ENCODE peak calls at places on chromosomes 2 and 18, in seven cellular contexts. X is cardiac fibroblast; N is K562; S is mesendoderm; T is CD8-positive, alpha-beta T cell; H is IMR-90; Z is fibroblast of pulmonary artery. L is an unnamed sample.

GRCh38 chr18:12242658-12243260 is 11.4 kb upstream of the CIDEA start:
- DNase-seq in H (no peak), Z (no peak), S (no peak), N (no peak), T (no peak), X (no peak), L (no peak)

GRCh38 chr18:7325126-7325430 is 94.2 kb downstream of the LRRC30 start:
- DNase-seq in H (no peak), S (no peak), N (no peak), X (peak; percentile 18), T (no peak), Z (peak; percentile 37), L (no peak)

GRCh38 chr2:175055993-175056392 is 50.8 kb upstream of the CHN1 start:
- DNase-seq in Z (no peak), X (no peak), T (no peak), H (no peak), S (no peak), N (no peak), L (no peak)

GRCh38 chr18:5895886-5896740 is 791 bp upstream of the TMEM200C start:
- DNase-seq in X (no peak), H (peak; percentile 74), T (no peak), Z (no peak), N (no peak), S (peak; percentile 81), L (no peak)

GRCh38 chr2:106965611-106966010 is 79.6 kb upstream of the ST6GAL2 start:
- DNase-seq in T (no peak), S (no peak), Z (no peak), N (no peak), X (peak; percentile 48), H (no peak), L (no peak)

GRCh38 chr2:141968377-141968920 is 162.4 kb downstream of the LRP1B start:
- DNase-seq in X (peak; percentile 0), T (no peak), N (no peak), Z (peak; percentile 33), S (no peak), H (no peak), L (no peak)

GRCh38 chr2:7868836-7869235 is 813.0 kb upstream of the ID2 start:
- DNase-seq in X (no peak), H (no peak), S (peak; percentile 90), Z (no peak), T (no peak), N (no peak), L (no peak)

GRCh38 chr2:28119631-28120030 is 229.1 kb downstream of the BABAM2 start:
- DNase-seq in T (no peak), N (no peak), X (no peak), Z (no peak), H (no peak), S (no peak), L (no peak)

GRCh38 chr18:8351173-8351572 is 258.1 kb upstream of the RAB12 start:
- DNase-seq in Z (no peak), X (peak; percentile 14), T (no peak), H (peak; percentile 19), N (no peak), S (no peak), L (no peak)

GRCh38 chr2:230124792-230125452 is 56.2 kb upstream of the SLC16A14 start:
- DNase-seq in H (no peak), T (no peak), X (no peak), N (no peak), S (no peak), Z (no peak), L (no peak)

GRCh38 chr18:1585881-1586488 is 681.3 kb downstream of the ADCYAP1 start:
- DNase-seq in Z (peak; percentile 62), H (peak; percentile 3), N (peak; percentile 20), T (no peak), X (peak; percentile 45), S (peak; percentile 52), L (peak; percentile 45)

GRCh38 chr18:73646772-73647171 is 500.9 kb downstream of the FBXO15 start:
- DNase-seq in Z (peak; percentile 79), X (peak; percentile 89), H (peak; percentile 91), N (no peak), S (no peak), T (no peak), L (no peak)

GRCh38 chr2:232699110-232699509 is 2.0 kb downstream of the GIGYF2 start:
- DNase-seq in S (peak; percentile 46), Z (no peak), N (no peak), T (no peak), H (no peak), X (no peak), L (no peak)
- H3K4me3 ChIP-seq in S (no peak overlapping the region), Z (peak overlapping the region; percentile 95), N (peak overlapping the region; percentile 96), T (no peak overlapping the region), H (no peak overlapping the region), X (no peak overlapping the region), L (no peak overlapping the region)

GRCh38 chr18:22167471-22168151 is 1.8 kb upstream of the GATA6 start:
- DNase-seq in S (peak; percentile 80), Z (peak; percentile 66), X (peak; percentile 68), H (no peak), T (no peak), N (no peak), L (no peak)

GRCh38 chr18:22166070-22166972 is 3.1 kb upstream of the GATA6 start:
- DNase-seq in H (no peak), T (no peak), N (no peak), S (peak; percentile 61), X (peak; percentile 36), Z (peak; percentile 61), L (no peak)

GRCh38 chr18:22165603-22166069 is 3.8 kb upstream of the GATA6 start:
- DNase-seq in H (no peak), T (no peak), Z (no peak), X (no peak), S (no peak), N (no peak), L (no peak)

GRCh38 chr18:22168360-22168921 is 948 bp upstream of the GATA6 start:
- DNase-seq in N (peak; percentile 56), H (no peak), X (peak; percentile 25), Z (peak; percentile 29), T (no peak), S (peak; percentile 90), L (no peak)

GRCh38 chr18:22167091-22167470 is 2.3 kb upstream of the GATA6 start:
- DNase-seq in N (no peak), X (no peak), Z (no peak), H (no peak), S (no peak), T (no peak), L (no peak)
- H3K4me3 ChIP-seq in N (no peak overlapping the region), X (peak overlapping the region; percentile 89), Z (peak overlapping the region; percentile 70), H (no peak overlapping the region), S (peak overlapping the region; percentile 99), T (no peak overlapping the region), L (no peak overlapping the region)

GRCh38 chr2:171894612-171894947 is 536 bp upstream of the SLC25A12 start:
- DNase-seq in Z (no peak), H (no peak), T (no peak), X (no peak), N (no peak), S (no peak), L (no peak)
- H3K4me3 ChIP-seq in Z (peak overlapping the region; percentile 80), H (peak overlapping the region; percentile 85), T (peak overlapping the region; percentile 76), X (peak overlapping the region; percentile 92), N (peak overlapping the region; percentile 79), S (peak overlapping the region; percentile 45), L (peak overlapping the region; percentile 75)

DNA sequence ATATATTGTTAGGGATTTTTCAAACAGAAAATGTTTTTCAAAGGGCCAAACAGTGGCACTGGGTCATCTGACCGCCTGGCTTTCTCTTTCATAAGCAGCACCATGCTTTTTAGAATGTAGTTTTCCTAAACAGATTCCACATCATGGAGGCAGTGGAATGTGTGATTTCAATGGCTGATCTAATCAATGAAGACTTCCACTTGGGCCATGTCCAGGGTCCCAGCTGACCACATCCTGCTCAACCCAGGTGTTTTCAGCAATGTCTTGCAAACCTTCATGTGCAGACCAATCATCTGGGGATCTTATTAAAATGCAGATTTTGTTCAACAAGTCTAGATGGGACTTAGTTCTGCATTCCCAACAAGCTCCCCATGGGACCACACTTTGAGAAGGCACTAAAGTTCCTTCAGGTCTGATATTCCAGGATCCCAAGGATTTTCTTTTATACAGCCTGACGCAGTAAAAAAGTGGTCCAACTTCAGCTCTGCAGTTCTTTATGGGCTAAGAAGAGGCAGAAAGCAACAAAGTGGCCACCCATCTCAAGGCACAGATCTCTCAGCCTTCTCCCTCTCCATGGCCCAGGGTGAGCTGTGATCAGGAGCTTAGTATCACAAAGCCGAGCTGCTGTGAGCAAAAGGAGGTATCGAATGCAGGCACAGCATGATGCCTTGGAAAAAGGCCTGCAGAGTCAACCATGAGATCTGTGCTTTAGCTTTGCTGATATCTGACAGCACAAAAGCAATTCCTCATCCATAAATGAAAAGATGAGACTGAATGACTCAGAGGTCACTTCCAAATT is 3.7 kb downstream of the ALKAL2 start:
- DNase-seq in X (no peak), N (no peak), Z (no peak), S (peak; percentile 57), H (peak; percentile 52), T (no peak), L (no peak)
- H3K4me3 ChIP-seq in X (no peak overlapping the region), N (no peak overlapping the region), Z (no peak overlapping the region), S (no peak overlapping the region), H (no peak overlapping the region), T (no peak overlapping the region), L (no peak overlapping the region)

GRCh38 chr18:46037512-46038305 is 34.4 kb downstream of the PSTPIP2 start:
- DNase-seq in X (no peak), S (no peak), N (no peak), H (no peak), T (no peak), Z (no peak), L (no peak)
- H3K4me3 ChIP-seq in X (no peak overlapping the region), S (no peak overlapping the region), N (no peak overlapping the region), H (no peak overlapping the region), T (no peak overlapping the region), Z (no peak overlapping the region), L (no peak overlapping the region)